ENCODE peak calls at places on chromosomes 2 and 18, in nine cellular contexts. X is astrocyte of the spinal cord, G is body of pancreas, S is RWPE1, K is mesothelial cell of epicardium, A is right lobe of liver, Q is foreskin fibroblast, Z is WTC11, M is breast epithelium. I is an unnamed sample.
A peak's percentile ranks its signal among the peaks of the same experiment; 100 is the strongest.

GRCh38 chr2:105454801-105455485 is 56.1 kb upstream of the FHL2 start:
- DNase-seq in X (peak; percentile 96), G (peak; percentile 52), S (peak; percentile 69), K (no peak), A (no peak), Q (peak; percentile 80), Z (peak; percentile 61), M (no peak), I (no peak)

GRCh38 chr2:239762742-239763269 is 262.3 kb downstream of the NDUFA10 start:
- DNase-seq in X (no peak), G (no peak), S (no peak), K (no peak), A (peak; percentile 16), Q (no peak), Z (no peak), M (peak; percentile 45), I (no peak)

GRCh38 chr2:23388292-23388691 is 3.3 kb downstream of the KLHL29 start:
- DNase-seq in X (no peak), G (no peak), S (no peak), K (no peak), A (no peak), Q (no peak), Z (no peak), M (no peak), I (no peak)

GRCh38 chr2:11128258-11128951 is 26.9 kb upstream of the SLC66A3 start:
- DNase-seq in X (peak; percentile 60), G (no peak), S (no peak), K (no peak), A (no peak), Q (peak; percentile 57), Z (no peak), M (no peak), I (no peak)

GRCh38 chr18:62784966-62785413 is 69.6 kb downstream of the PHLPP1 start:
- DNase-seq in X (peak; percentile 40), G (no peak), S (no peak), K (peak; percentile 45), A (no peak), Q (peak; percentile 34), Z (no peak), M (no peak), I (no peak)

GRCh38 chr2:151861171-151861570 is 33.0 kb upstream of the ARL5A start:
- DNase-seq in X (no peak), G (no peak), S (no peak), K (no peak), A (no peak), Q (no peak), Z (no peak), M (no peak), I (no peak)

GRCh38 chr2:147495741-147496140 is 349.1 kb upstream of the ACVR2A start:
- DNase-seq in X (no peak), G (no peak), S (no peak), K (no peak), A (no peak), Q (no peak), Z (no peak), M (no peak), I (no peak)

GRCh38 chr2:23578964-23579671 is 194.1 kb downstream of the KLHL29 start:
- DNase-seq in X (no peak), G (no peak), S (no peak), K (no peak), A (no peak), Q (no peak), Z (no peak), M (no peak), I (no peak)

GRCh38 chr18:61929881-61930640 is 37.3 kb upstream of the RNF152 start:
- DNase-seq in X (no peak), G (no peak), S (peak; percentile 13), K (no peak), A (no peak), Q (no peak), Z (no peak), M (no peak), I (no peak)

GRCh38 chr2:215425021-215425782 is 10.7 kb downstream of the FN1 start:
- DNase-seq in X (peak; percentile 72), G (no peak), S (no peak), K (no peak), A (no peak), Q (no peak), Z (no peak), M (no peak), I (no peak)

GRCh38 chr2:232511336-232511863 is 8.8 kb upstream of the PRSS56 start:
- DNase-seq in X (no peak), G (peak; percentile 39), S (no peak), K (no peak), A (no peak), Q (no peak), Z (no peak), M (no peak), I (no peak)

DNA sequence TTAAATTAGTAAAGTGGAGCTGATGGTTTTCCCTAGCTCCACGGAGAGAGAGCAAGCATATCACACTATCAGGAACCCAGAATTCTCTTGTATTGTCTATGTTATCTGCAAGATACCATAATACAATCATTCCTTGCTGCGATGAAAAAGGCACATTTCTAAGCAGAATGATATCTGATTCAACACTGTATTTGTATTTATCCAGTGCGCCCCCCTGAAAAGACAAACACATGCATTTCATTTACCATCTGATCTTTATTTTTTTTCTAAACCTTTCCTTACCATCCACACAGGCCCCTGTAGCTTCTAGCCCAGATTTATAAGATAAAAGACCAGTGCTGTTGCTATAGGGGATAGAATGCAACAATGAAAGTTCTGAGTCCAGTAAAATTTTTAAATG is 420.6 kb downstream of the TDRD15 start:
- DNase-seq in X (no peak), G (no peak), S (no peak), K (no peak), A (no peak), Q (no peak), Z (no peak), M (no peak), I (no peak)
- TF ChIP-seq CTCF in X (no peak), G (no peak), S (no peak), K (no peak), A (no peak), Q (no peak), Z (no peak), M (no peak), I (no peak)

GRCh38 chr2:2849464-2850217 is 518.6 kb upstream of the MYT1L start:
- DNase-seq in X (no peak), G (peak; percentile 15), S (no peak), K (no peak), A (no peak), Q (no peak), Z (no peak), M (no peak), I (no peak)

GRCh38 chr2:2850891-2851290 is 519.8 kb upstream of the MYT1L start:
- DNase-seq in X (no peak), G (no peak), S (no peak), K (no peak), A (no peak), Q (no peak), Z (no peak), M (no peak), I (no peak)

GRCh38 chr2:2851316-2851715 is 520.2 kb upstream of the MYT1L start:
- DNase-seq in X (no peak), G (no peak), S (no peak), K (no peak), A (no peak), Q (no peak), Z (no peak), M (no peak), I (no peak)

GRCh38 chr2:2848621-2849443 is 517.8 kb upstream of the MYT1L start:
- DNase-seq in X (no peak), G (peak; percentile 48), S (no peak), K (no peak), A (no peak), Q (no peak), Z (peak; percentile 25), M (no peak), I (no peak)

DNA sequence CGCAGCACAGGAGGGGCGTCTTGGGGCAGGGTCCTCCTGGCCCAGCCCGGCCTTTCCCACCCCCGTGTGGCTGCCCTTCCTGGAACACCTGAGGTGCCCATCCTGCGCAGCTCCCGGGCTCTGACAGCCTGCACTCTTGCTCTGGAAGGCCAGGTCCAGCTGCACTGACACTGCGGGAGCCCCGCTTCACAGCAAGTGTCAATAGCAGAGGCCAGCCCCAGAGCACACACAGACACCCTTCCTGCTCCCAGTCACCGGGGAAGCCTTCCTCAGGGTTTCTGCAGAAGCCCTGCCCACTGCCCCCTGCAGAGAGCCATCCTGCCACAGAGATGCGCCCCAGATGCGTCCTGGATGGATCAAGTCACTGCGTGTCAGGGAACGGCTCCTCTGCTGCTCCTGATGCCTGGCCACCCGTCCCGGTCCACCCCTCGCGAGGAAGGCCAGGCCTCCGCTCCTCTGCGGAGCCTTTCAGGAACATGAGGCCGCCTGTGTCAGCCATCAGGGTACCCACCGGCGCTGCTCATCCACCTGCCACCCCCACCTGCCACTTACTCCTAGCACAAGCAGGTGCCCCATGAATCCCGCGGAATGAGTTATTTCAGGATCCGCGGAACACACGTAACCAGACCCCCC is 519.3 kb upstream of the MYT1L start:
- DNase-seq in X (no peak), G (no peak), S (no peak), K (no peak), A (no peak), Q (no peak), Z (no peak), M (no peak), I (no peak)
- TF ChIP-seq CTCF in X (no peak), G (no peak), S (no peak), K (no peak), A (no peak), Q (no peak), Z (no peak), M (no peak), I (no peak)

GRCh38 chr2:124501575-124502152 is 476.6 kb downstream of the CNTNAP5 start:
- DNase-seq in X (no peak), G (no peak), S (no peak), K (no peak), A (no peak), Q (no peak), Z (no peak), M (no peak), I (no peak)
- TF ChIP-seq CTCF in X (no peak), G (no peak), S (no peak), K (no peak), A (no peak), Q (no peak), Z (no peak), M (no peak), I (no peak)

GRCh38 chr2:58899692-58900091 is 658.6 kb upstream of the FANCL start:
- DNase-seq in X (peak; percentile 58), G (no peak), S (no peak), K (no peak), A (no peak), Q (peak; percentile 28), Z (no peak), M (no peak), I (no peak)

GRCh38 chr2:58900664-58901063 is 659.5 kb upstream of the FANCL start:
- DNase-seq in X (peak; percentile 20), G (no peak), S (no peak), K (no peak), A (no peak), Q (no peak), Z (no peak), M (no peak), I (no peak)

GRCh38 chr2:58904091-58904490 is 663.0 kb upstream of the FANCL start:
- DNase-seq in X (no peak), G (no peak), S (no peak), K (no peak), A (no peak), Q (no peak), Z (no peak), M (no peak), I (no peak)

GRCh38 chr2:58906151-58906645 is 665.1 kb upstream of the FANCL start:
- DNase-seq in X (no peak), G (no peak), S (no peak), K (no peak), A (no peak), Q (no peak), Z (no peak), M (no peak), I (no peak)

GRCh38 chr2:58903427-58903826 is 662.3 kb upstream of the FANCL start:
- DNase-seq in X (no peak), G (no peak), S (no peak), K (no peak), A (no peak), Q (no peak), Z (no peak), M (no peak), I (no peak)
- TF ChIP-seq CTCF in X (no peak), G (no peak), S (no peak), K (no peak), A (no peak), Q (no peak), Z (no peak), M (no peak), I (no peak)